ENCODE peak calls at places on chromosome 19, in seven cellular contexts. C, J, Z, O, F, H and L are unnamed samples. For H3K4me1, the result is how much of the 10 kb centered on the place peaks cover.

GRCh38 chr19:3047307-3048189 is 14.7 kb downstream of the TLE5 start:
- DNase-seq in F (peak), Z (peak), O (peak), H (peak), J (peak), C (peak), L (peak)

GRCh38 chr19:10112895-10113591 is 1.6 kb downstream of the P2RY11 start:
- DNase-seq in H (no peak), Z (peak), F (peak), J (peak), O (no peak), C (peak), L (no peak)

GRCh38 chr19:45125360-45125759 is 32.4 kb downstream of the PPP1R37 start:
- DNase-seq in Z (no peak), J (no peak), O (no peak), H (no peak), F (no peak), C (no peak), L (no peak)

GRCh38 chr19:52070496-52070895 is 21.9 kb upstream of the ZNF432 start:
- DNase-seq in F (no peak), C (no peak), J (no peak), O (no peak), H (no peak), Z (no peak), L (no peak)

GRCh38 chr19:49801966-49802661 is 11.0 kb downstream of the FUZ start:
- DNase-seq in O (peak), Z (no peak), C (no peak), F (peak), J (peak), H (peak), L (peak)

GRCh38 chr19:13843104-13843921 is 33.6 kb upstream of the NANOS3 start:
- DNase-seq in O (no peak), F (no peak), C (no peak), J (peak), Z (no peak), H (no peak), L (peak)

GRCh38 chr19:55552620-55553019 is 7.3 kb upstream of the SBK3 start:
- DNase-seq in O (no peak), Z (no peak), C (no peak), H (no peak), J (no peak), F (peak), L (no peak)

GRCh38 chr19:8367327-8368001 is 3.5 kb downstream of the ANGPTL4 start:
- DNase-seq in O (peak), F (peak), Z (no peak), J (peak), H (peak), C (no peak), L (peak)

GRCh38 chr19:56476671-56477428 is at the start of gene ZNF667:
- DNase-seq in J (no peak), F (no peak), O (no peak), Z (no peak), H (no peak), C (no peak), L (peak)

GRCh38 chr19:34996978-34997640 is 3.0 kb upstream of the GRAMD1A start:
- DNase-seq in H (no peak), C (peak), Z (peak), J (peak), O (no peak), F (no peak), L (no peak)

GRCh38 chr19:49427855-49428546 is 2.8 kb downstream of the GFY start:
- DNase-seq in O (no peak), J (peak), F (no peak), Z (no peak), H (peak), C (no peak), L (no peak)

GRCh38 chr19:11659612-11660011 is 62.3 kb downstream of the ZNF627 start:
- DNase-seq in C (no peak), Z (peak), O (no peak), J (no peak), F (no peak), H (no peak), L (no peak)

GRCh38 chr19:45437328-45437727 is 13.6 kb upstream of the ERCC1 start:
- DNase-seq in Z (no peak), C (no peak), O (no peak), J (no peak), F (no peak), H (no peak), L (no peak)

GRCh38 chr19:49136771-49137171 is 17.4 kb downstream of the PPFIA3 start:
- DNase-seq in Z (no peak), F (peak), J (no peak), H (no peak), C (no peak), O (no peak), L (peak)

GRCh38 chr19:495047-495439 is 1.2 kb upstream of the MADCAM1 start:
- DNase-seq in F (no peak), H (no peak), O (no peak), J (peak), Z (no peak), C (no peak), L (no peak)

GRCh38 chr19:24052811-24053210 is 34.2 kb upstream of the ZNF254 start:
- DNase-seq in Z (no peak), C (no peak), J (no peak), O (no peak), F (no peak), H (no peak), L (no peak)

GRCh38 chr19:47275866-47276461 is 1.3 kb downstream of the INAFM1 start:
- DNase-seq in C (no peak), F (no peak), J (peak), O (peak), Z (no peak), H (no peak), L (peak)

GRCh38 chr19:51754106-51754505 is 2.4 kb upstream of the FPR1 start:
- DNase-seq in J (no peak), Z (no peak), F (no peak), C (no peak), H (no peak), O (no peak), L (no peak)

GRCh38 chr19:7787141-7787540 is 24.1 kb downstream of the CLEC4M start:
- DNase-seq in H (no peak), F (peak), J (peak), O (peak), C (no peak), Z (no peak), L (peak)

GRCh38 chr19:35911173-35911572 is 3.1 kb upstream of the TYROBP start:
- DNase-seq in J (no peak), Z (no peak), H (no peak), O (no peak), F (no peak), C (no peak), L (no peak)

GRCh38 chr19:3140667-3141038 is 4.8 kb downstream of the GNA15 start:
- DNase-seq in Z (no peak), F (no peak), J (no peak), H (no peak), O (no peak), C (no peak), L (no peak)

GRCh38 chr19:9323557-9323918 is 441 bp upstream of the ZNF559 start:
- DNase-seq in Z (peak), J (peak), H (no peak), C (no peak), O (peak), F (peak), L (peak)

GRCh38 chr19:31064486-31064885 is 284.8 kb downstream of the TSHZ3 start:
- DNase-seq in F (no peak), C (no peak), Z (no peak), H (no peak), O (no peak), J (no peak), L (no peak)

GRCh38 chr19:46080561-46080960 is 39.8 kb upstream of the IGFL4 start:
- DNase-seq in C (no peak), H (no peak), O (no peak), J (no peak), Z (no peak), F (no peak), L (no peak)

GRCh38 chr19:37148214-37148613 is 24.3 kb downstream of the ZNF585A start:
- DNase-seq in C (no peak), J (no peak), F (no peak), H (no peak), O (no peak), Z (no peak), L (no peak)

GRCh38 chr19:7596191-7596937 is 701 bp downstream of the CAMSAP3 start:
- DNase-seq in J (peak), Z (no peak), H (no peak), C (no peak), O (no peak), F (no peak), L (no peak)

GRCh38 chr19:54271106-54271505 is 9.8 kb downstream of the LILRB2 start:
- DNase-seq in O (peak), H (peak), Z (no peak), C (no peak), F (peak), J (no peak), L (no peak)

GRCh38 chr19:1489463-1489971 is 633 bp downstream of the PCSK4 start:
- DNase-seq in J (peak), O (no peak), H (no peak), F (peak), C (no peak), Z (no peak), L (no peak)

GRCh38 chr19:1434577-1435060 is 3.6 kb upstream of the RPS15 start:
- DNase-seq in F (no peak), Z (no peak), J (peak), H (no peak), C (no peak), O (no peak), L (no peak)

GRCh38 chr19:48372904-48373303 is 8.7 kb downstream of the SYNGR4 start:
- DNase-seq in O (no peak), J (no peak), Z (no peak), H (no peak), F (no peak), C (no peak), L (no peak)

GRCh38 chr19:30584121-30584520 is 211.9 kb downstream of the ZNF536 start:
- DNase-seq in H (no peak), Z (no peak), C (no peak), J (no peak), F (no peak), O (no peak), L (no peak)

GRCh38 chr19:2949939-2950285 is 5.1 kb upstream of the ZNF77 start:
- DNase-seq in O (peak), C (no peak), Z (peak), F (no peak), H (no peak), J (no peak), L (no peak)

GRCh38 chr19:2198317-2198716 is 34.6 kb downstream of the DOT1L start:
- DNase-seq in O (no peak), C (no peak), Z (no peak), F (no peak), J (no peak), H (no peak), L (no peak)

GRCh38 chr19:55461974-55462628 is 659 bp upstream of the ISOC2 start:
- DNase-seq in J (no peak), F (no peak), O (no peak), H (no peak), C (no peak), Z (no peak), L (no peak)

DNA sequence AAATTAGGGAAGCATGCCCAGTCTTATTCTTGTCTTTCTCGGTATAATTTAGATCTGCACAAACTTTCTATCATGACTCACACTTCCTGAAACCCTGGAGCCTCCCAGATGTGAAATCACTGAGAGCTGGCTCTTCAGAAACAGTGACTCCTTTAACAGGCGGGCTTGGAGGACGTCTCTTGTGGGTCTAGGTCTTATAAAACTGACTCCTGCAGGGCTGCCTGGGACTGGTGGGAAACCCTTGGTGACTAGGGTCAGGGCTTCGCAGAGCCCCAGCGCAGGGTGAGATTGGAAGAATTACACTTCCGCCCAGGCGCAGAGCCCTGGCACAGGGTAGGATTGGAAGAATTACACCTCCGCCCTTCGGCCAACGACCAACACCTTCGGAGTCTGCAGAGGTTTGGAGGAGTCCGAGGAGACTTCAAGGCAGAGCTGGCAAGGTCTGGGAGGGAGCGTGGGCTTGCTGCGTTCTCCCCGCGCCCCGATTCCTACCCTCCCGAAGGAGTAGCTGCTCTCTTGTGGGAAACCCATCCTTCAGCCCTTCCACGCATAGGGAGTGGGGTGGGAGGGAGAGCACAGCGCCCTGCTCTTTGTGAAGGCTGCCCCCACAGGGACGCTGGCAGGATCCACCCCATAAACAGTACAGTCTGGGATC is 43.4 kb upstream of the MAP3K10 start:
- DNase-seq in J (no peak), C (no peak), F (no peak), H (no peak), Z (no peak), O (no peak), L (no peak)
- H3K4me3 ChIP-seq in J (no peak), C (no peak), F (no peak), H (peak), Z (no peak), O (no peak), L (peak)

DNA sequence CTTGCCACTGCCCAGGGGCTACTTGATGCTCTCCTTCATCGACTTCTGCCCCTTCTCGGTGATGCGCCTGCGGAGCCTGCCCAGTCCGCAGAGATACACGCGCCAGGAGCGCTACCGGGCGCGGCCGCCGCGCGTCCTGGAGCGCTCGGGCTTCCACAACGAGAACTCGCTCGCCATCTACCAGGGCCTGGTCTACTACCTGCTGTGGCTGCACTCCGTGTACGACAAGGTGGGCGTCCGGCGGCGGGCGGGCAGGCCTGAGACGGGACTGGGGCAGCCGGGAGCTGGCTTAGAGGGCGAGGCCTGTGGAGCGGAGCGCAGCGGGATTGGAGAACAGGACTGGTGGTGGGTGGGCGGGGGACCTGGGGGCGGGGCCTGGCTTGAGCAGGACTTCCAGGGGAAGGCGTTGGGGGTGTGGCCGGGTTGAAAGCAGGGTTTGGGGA is 12.7 kb upstream of the PSMD8 start:
- DNase-seq in F (peak), Z (peak), H (peak), J (peak), C (peak), O (peak), L (peak)
- TF ChIP-seq CTCF in F (no peak), Z (peak), H (peak), J (no peak), C (peak), O (peak), L (peak)

GRCh38 chr19:5931251-5931650 is 17.2 kb downstream of the CAPS start:
- DNase-seq in J (no peak), F (no peak), H (no peak), Z (no peak), C (no peak), O (no peak), L (no peak)
- H3K4me1 ChIP-seq in J (under half), F (under half), H (under half), Z (under half), C (under half), O (under half), L (half or more)

GRCh38 chr19:4523306-4524110 is 5.2 kb upstream of the PLIN4 start:
- DNase-seq in J (peak), Z (peak), C (no peak), F (peak), O (no peak), H (no peak), L (peak)
- H3K4me3 ChIP-seq in J (no peak), Z (no peak), C (no peak), F (no peak), O (no peak), H (no peak), L (no peak)

GRCh38 chr19:42255766-42256750 is 1.1 kb upstream of the ERF start:
- DNase-seq in H (no peak), C (no peak), O (peak), F (peak), Z (no peak), J (no peak), L (peak)
- TF ChIP-seq CTCF in H (no peak), C (no peak), O (no peak), F (no peak), Z (no peak), J (no peak), L (no peak)

DNA sequence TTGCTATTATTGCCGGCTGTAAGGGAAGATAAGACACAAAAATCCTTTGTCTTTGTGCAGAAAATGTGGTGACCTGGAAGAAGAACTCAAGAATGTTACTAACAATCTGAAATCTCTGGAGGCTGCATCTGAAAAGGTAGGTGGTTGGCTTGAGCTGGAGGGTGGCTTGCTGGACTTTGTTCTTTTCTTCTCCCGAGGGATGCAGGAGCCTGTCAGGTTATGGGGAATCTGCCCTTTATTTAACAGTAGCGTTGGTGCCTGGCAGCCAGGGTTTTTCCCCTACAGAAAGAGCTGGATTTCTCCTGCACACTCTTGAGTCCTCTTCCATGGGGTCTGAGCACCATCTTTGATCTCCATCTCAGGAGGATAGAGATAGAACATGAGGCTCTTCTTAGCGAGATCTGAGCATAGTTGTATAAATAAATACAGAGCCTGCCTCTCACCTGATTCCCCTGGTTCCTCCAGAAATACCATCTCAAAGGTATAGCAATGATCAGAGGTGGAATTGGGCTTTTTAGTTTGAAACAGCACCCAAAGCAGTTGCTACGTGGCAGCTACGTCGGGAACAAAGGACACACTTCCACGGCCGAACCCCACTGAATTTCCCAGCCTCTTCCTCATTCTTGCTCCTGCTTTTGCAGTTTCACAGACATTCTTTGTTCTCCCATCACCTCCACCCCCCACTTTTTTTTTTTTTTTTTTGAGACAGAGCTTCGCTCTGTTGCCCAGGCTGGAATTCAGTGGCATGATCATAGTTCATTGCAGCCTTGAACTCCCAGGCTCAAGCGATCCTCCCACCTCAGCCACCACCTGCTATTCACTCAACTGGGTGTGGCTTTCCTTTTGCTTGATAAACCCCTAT is 12.9 kb downstream of the TPM4 start:
- DNase-seq in O (no peak), C (no peak), Z (no peak), F (no peak), H (no peak), J (no peak), L (no peak)
- H3K4me1 ChIP-seq in O (half or more), C (under half), Z (under half), F (under half), H (under half), J (under half), L (under half)

GRCh38 chr19:28667348-28667977 is 545.5 kb downstream of the UQCRFS1 start:
- DNase-seq in H (no peak), J (no peak), C (no peak), Z (no peak), F (no peak), O (no peak), L (no peak)
- H3K4me3 ChIP-seq in H (no peak), J (no peak), C (no peak), Z (no peak), F (no peak), O (no peak), L (no peak)

GRCh38 chr19:33407140-33407551 is 33.6 kb downstream of the CEBPG start:
- DNase-seq in J (no peak), H (no peak), O (no peak), Z (no peak), C (no peak), F (peak), L (no peak)
- TF ChIP-seq CTCF in J (no peak), H (no peak), O (no peak), Z (no peak), C (peak), F (no peak), L (no peak)

GRCh38 chr19:18905058-18905456 is 9.1 kb upstream of the CERS1 start:
- DNase-seq in Z (no peak), C (no peak), O (no peak), H (no peak), F (no peak), J (peak), L (no peak)

GRCh38 chr19:18903146-18904056 is 7.4 kb upstream of the CERS1 start:
- DNase-seq in Z (no peak), H (no peak), J (peak), F (no peak), O (no peak), C (no peak), L (no peak)

GRCh38 chr19:18905520-18906236 is 9.7 kb upstream of the CERS1 start:
- DNase-seq in F (no peak), J (peak), O (no peak), H (no peak), C (no peak), Z (no peak), L (no peak)

GRCh38 chr19:18906605-18907519 is 10.9 kb upstream of the CERS1 start:
- DNase-seq in Z (no peak), J (peak), F (no peak), O (no peak), C (no peak), H (no peak), L (no peak)

GRCh38 chr19:18904334-18905057 is 8.5 kb upstream of the CERS1 start:
- DNase-seq in Z (no peak), C (no peak), O (no peak), H (no peak), F (no peak), J (peak), L (no peak)
- H3K4me1 ChIP-seq in Z (under half), C (under half), O (under half), H (under half), F (under half), J (under half), L (under half)